ENCODE peak calls at places on chromosomes 5 and 9, in seven cellular contexts. C, O, V, Z, U, R and S are unnamed samples.

GRCh38 chr9:104860280-104860679 is 67.7 kb downstream of the ABCA1 start:
- DNase-seq in R (no peak), C (no peak), V (no peak), O (no peak), U (no peak), Z (no peak), S (no peak)

GRCh38 chr9:68780735-68781134 is 75.7 kb downstream of the PIP5K1B start:
- DNase-seq in C (no peak), V (peak), U (no peak), Z (no peak), R (peak), O (no peak), S (no peak)

GRCh38 chr5:136027316-136027715 is 1.5 kb upstream of the TGFBI start:
- DNase-seq in C (no peak), O (no peak), U (no peak), R (no peak), V (no peak), Z (no peak), S (no peak)

GRCh38 chr9:18114559-18114958 is 359.4 kb upstream of the ADAMTSL1 start:
- DNase-seq in Z (no peak), C (no peak), O (no peak), R (no peak), U (no peak), V (no peak), S (no peak)

GRCh38 chr5:76082790-76083554 is at the start of gene SV2C:
- DNase-seq in V (peak), Z (no peak), U (no peak), R (peak), C (peak), O (peak), S (no peak)

GRCh38 chr9:36443581-36443980 is 43.5 kb upstream of the RNF38 start:
- DNase-seq in O (no peak), R (peak), C (no peak), U (no peak), Z (no peak), V (no peak), S (no peak)

GRCh38 chr9:80560976-80561375 is 989.2 kb downstream of the TLE4 start:
- DNase-seq in O (no peak), U (no peak), C (no peak), Z (no peak), V (no peak), R (peak), S (no peak)

GRCh38 chr5:115377468-115378217 is 81.2 kb upstream of the CCDC112 start:
- DNase-seq in V (peak), Z (no peak), C (no peak), O (no peak), U (no peak), R (peak), S (no peak)

GRCh38 chr9:76109953-76110352 is 219.5 kb downstream of the PCSK5 start:
- DNase-seq in U (no peak), C (no peak), O (no peak), Z (no peak), V (no peak), R (peak), S (no peak)

GRCh38 chr5:153903321-153903720 is 135.4 kb downstream of the FAM114A2 start:
- DNase-seq in R (no peak), Z (no peak), V (no peak), U (no peak), C (no peak), O (no peak), S (no peak)

GRCh38 chr9:37903831-37904646 is at the start of gene SLC25A51:
- DNase-seq in O (peak), V (peak), Z (peak), C (peak), U (peak), R (peak), S (peak)

GRCh38 chr5:167633114-167633513 is 658.3 kb upstream of the WWC1 start:
- DNase-seq in U (no peak), C (no peak), Z (no peak), V (no peak), O (no peak), R (no peak), S (no peak)

GRCh38 chr9:86405926-86406325 is 51.7 kb upstream of the TUT7 start:
- DNase-seq in C (no peak), V (peak), O (no peak), U (no peak), Z (no peak), R (peak), S (no peak)

GRCh38 chr5:43993634-43994395 is 390.8 kb downstream of the NNT start:
- DNase-seq in O (no peak), Z (no peak), C (no peak), U (no peak), R (no peak), V (no peak), S (no peak)